ENCODE peak calls at places on chromosome 15, in five cellular contexts. One of them, this sample, is unnamed.

GRCh38 chr15:75063338-75063737 is 39.9 kb downstream of the PPCDC start:
- DNase-seq in GM23248: peak; percentile 32
- DNase-seq in ovary: no peak
- DNase-seq in sigmoid colon: no peak
- DNase-seq in Karpas-422: no peak
- DNase-seq in this sample: no peak

GRCh38 chr15:78390823-78391222 is 47.2 kb upstream of the IREB2 start:
- DNase-seq in Karpas-422: no peak
- DNase-seq in sigmoid colon: no peak
- DNase-seq in GM23248: peak; percentile 63
- DNase-seq in ovary: no peak
- DNase-seq in this sample: no peak

GRCh38 chr15:42157981-42158765 is 1.7 kb upstream of the PLA2G4F start:
- DNase-seq in ovary: peak; percentile 29
- DNase-seq in Karpas-422: no peak
- DNase-seq in sigmoid colon: no peak
- DNase-seq in GM23248: peak; percentile 88
- DNase-seq in this sample: no peak

GRCh38 chr15:62649793-62650420 is 392.6 kb upstream of the TPM1 start:
- DNase-seq in ovary: no peak
- DNase-seq in GM23248: peak; percentile 70
- DNase-seq in sigmoid colon: peak; percentile 75
- DNase-seq in Karpas-422: no peak
- DNase-seq in this sample: no peak

GRCh38 chr15:75891895-75892294 is 11.8 kb upstream of the FBXO22 start:
- DNase-seq in sigmoid colon: no peak
- DNase-seq in ovary: no peak
- DNase-seq in Karpas-422: no peak
- DNase-seq in GM23248: peak; percentile 90
- DNase-seq in this sample: no peak

GRCh38 chr15:42077680-42078079 is 16.7 kb downstream of the PLA2G4D start:
- DNase-seq in GM23248: no peak
- DNase-seq in ovary: no peak
- DNase-seq in sigmoid colon: no peak
- DNase-seq in Karpas-422: no peak
- DNase-seq in this sample: no peak

GRCh38 chr15:59846100-59846499 is 157.0 kb upstream of the BNIP2 start:
- DNase-seq in sigmoid colon: no peak
- DNase-seq in Karpas-422: no peak
- DNase-seq in ovary: no peak
- DNase-seq in GM23248: no peak
- DNase-seq in this sample: no peak

GRCh38 chr15:48647963-48648362 is 2.5 kb upstream of the FBN1 start:
- DNase-seq in Karpas-422: no peak
- DNase-seq in GM23248: peak; percentile 76
- DNase-seq in ovary: peak; percentile 46
- DNase-seq in sigmoid colon: no peak
- DNase-seq in this sample: no peak

GRCh38 chr15:51931638-51932037 is 39.9 kb downstream of the LEO1 start:
- DNase-seq in Karpas-422: no peak
- DNase-seq in sigmoid colon: no peak
- DNase-seq in ovary: no peak
- DNase-seq in GM23248: peak; percentile 71
- DNase-seq in this sample: no peak

GRCh38 chr15:31459011-31459748 is 132.5 kb downstream of the KLF13 start:
- DNase-seq in GM23248: peak; percentile 36
- DNase-seq in sigmoid colon: no peak
- DNase-seq in Karpas-422: no peak
- DNase-seq in ovary: no peak
- DNase-seq in this sample: no peak

DNA sequence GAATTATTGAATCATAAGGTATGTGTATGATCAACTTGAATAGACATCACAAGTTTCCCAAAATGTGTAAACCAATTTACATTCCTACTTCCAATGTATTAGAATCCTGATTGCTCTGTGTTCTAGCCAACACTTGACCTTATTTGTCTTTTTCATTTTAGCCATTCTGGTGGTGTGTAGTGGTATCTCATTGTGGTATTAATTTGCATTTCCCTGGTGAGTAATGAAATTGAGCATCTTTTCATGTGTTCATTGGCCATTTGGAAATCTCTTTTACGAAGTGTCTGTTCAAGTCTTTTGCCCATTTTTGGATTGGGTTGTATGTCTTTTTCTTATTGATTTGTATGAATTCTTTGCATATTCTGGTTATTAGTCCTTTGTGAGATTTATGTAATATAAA is 138.0 kb downstream of the RBPMS2 start:
- DNase-seq in ovary: no peak
- DNase-seq in Karpas-422: no peak
- DNase-seq in GM23248: no peak
- DNase-seq in sigmoid colon: no peak
- DNase-seq in this sample: no peak
- H3K27ac ChIP-seq in ovary: no peak overlapping the region
- H3K27ac ChIP-seq in Karpas-422: no peak overlapping the region
- H3K27ac ChIP-seq in GM23248: no peak overlapping the region
- H3K27ac ChIP-seq in sigmoid colon: no peak overlapping the region
- H3K27ac ChIP-seq in this sample: no peak overlapping the region

GRCh38 chr15:95416576-95416975 is 913.9 kb upstream of the NR2F2 start:
- DNase-seq in ovary: no peak
- DNase-seq in sigmoid colon: no peak
- DNase-seq in Karpas-422: no peak
- DNase-seq in GM23248: no peak
- DNase-seq in this sample: no peak
- H3K27ac ChIP-seq in ovary: no peak overlapping the region
- H3K27ac ChIP-seq in sigmoid colon: no peak overlapping the region
- H3K27ac ChIP-seq in Karpas-422: no peak overlapping the region
- H3K27ac ChIP-seq in GM23248: no peak overlapping the region
- H3K27ac ChIP-seq in this sample: no peak overlapping the region

GRCh38 chr15:71136159-71137137 is 21.2 kb downstream of the THSD4 start:
- DNase-seq in GM23248: peak; percentile 75
- DNase-seq in ovary: no peak
- DNase-seq in sigmoid colon: no peak
- DNase-seq in Karpas-422: no peak
- DNase-seq in this sample: no peak
- H3K27ac ChIP-seq in GM23248: peak overlapping the region; percentile 57
- H3K27ac ChIP-seq in ovary: no peak overlapping the region
- H3K27ac ChIP-seq in sigmoid colon: no peak overlapping the region
- H3K27ac ChIP-seq in Karpas-422: no peak overlapping the region
- H3K27ac ChIP-seq in this sample: no peak overlapping the region

GRCh38 chr15:101169457-101170071 is 82.3 kb downstream of the CHSY1 start:
- DNase-seq in Karpas-422: no peak
- DNase-seq in ovary: no peak
- DNase-seq in sigmoid colon: peak; percentile 59
- DNase-seq in GM23248: peak; percentile 40
- DNase-seq in this sample: no peak
- H3K27ac ChIP-seq in Karpas-422: no peak overlapping the region
- H3K27ac ChIP-seq in ovary: no peak overlapping the region
- H3K27ac ChIP-seq in sigmoid colon: peak overlapping the region; percentile 56
- H3K27ac ChIP-seq in GM23248: peak overlapping the region; percentile 95
- H3K27ac ChIP-seq in this sample: no peak overlapping the region

GRCh38 chr15:92000709-92001108 is 147.2 kb downstream of the SLCO3A1 start:
- DNase-seq in GM23248: no peak
- DNase-seq in Karpas-422: no peak
- DNase-seq in sigmoid colon: no peak
- DNase-seq in ovary: no peak
- DNase-seq in this sample: no peak
- H3K27ac ChIP-seq in GM23248: no peak overlapping the region
- H3K27ac ChIP-seq in Karpas-422: no peak overlapping the region
- H3K27ac ChIP-seq in sigmoid colon: no peak overlapping the region
- H3K27ac ChIP-seq in ovary: no peak overlapping the region
- H3K27ac ChIP-seq in this sample: no peak overlapping the region